ENCODE peak calls at places on chromosomes 1 and 21, in seven cellular contexts. One of them, this sample, is unnamed.

GRCh38 chr1:25617626-25618432 is 1.2 kb downstream of the MAN1C1 start:
- DNase-seq in H9: no peak
- DNase-seq in left colon: no peak
- DNase-seq in IMR-90: no peak
- DNase-seq in cardiac fibroblast: no peak
- DNase-seq in HT1080: no peak
- DNase-seq in ACHN: no peak
- DNase-seq in this sample: no peak

GRCh38 chr1:21673277-21673780 is 4.2 kb upstream of the RAP1GAP start:
- DNase-seq in left colon: no peak
- DNase-seq in cardiac fibroblast: peak; percentile 97
- DNase-seq in HT1080: no peak
- DNase-seq in H9: peak; percentile 31
- DNase-seq in IMR-90: peak; percentile 25
- DNase-seq in ACHN: no peak
- DNase-seq in this sample: no peak

GRCh38 chr1:65942476-65942875 is 149.8 kb downstream of the PDE4B start:
- DNase-seq in cardiac fibroblast: no peak
- DNase-seq in HT1080: no peak
- DNase-seq in IMR-90: no peak
- DNase-seq in left colon: no peak
- DNase-seq in ACHN: no peak
- DNase-seq in H9: no peak
- DNase-seq in this sample: no peak

GRCh38 chr1:223479718-223480425 is 86.7 kb downstream of the CCDC185 start:
- DNase-seq in HT1080: no peak
- DNase-seq in cardiac fibroblast: no peak
- DNase-seq in H9: peak; percentile 56
- DNase-seq in IMR-90: no peak
- DNase-seq in ACHN: no peak
- DNase-seq in left colon: no peak
- DNase-seq in this sample: no peak

GRCh38 chr1:75616436-75617433 is 5.8 kb upstream of the SLC44A5 start:
- DNase-seq in ACHN: no peak
- DNase-seq in HT1080: no peak
- DNase-seq in H9: peak; percentile 65
- DNase-seq in cardiac fibroblast: peak; percentile 36
- DNase-seq in left colon: no peak
- DNase-seq in IMR-90: peak; percentile 27
- DNase-seq in this sample: peak; percentile 8

GRCh38 chr1:229714964-229715603 is 89.0 kb downstream of the URB2 start:
- DNase-seq in H9: peak; percentile 57
- DNase-seq in ACHN: peak; percentile 23
- DNase-seq in IMR-90: peak; percentile 18
- DNase-seq in cardiac fibroblast: peak; percentile 20
- DNase-seq in left colon: no peak
- DNase-seq in HT1080: peak; percentile 55
- DNase-seq in this sample: peak; percentile 11

GRCh38 chr1:92990828-92991227 is 29.6 kb upstream of the DIPK1A start:
- DNase-seq in H9: no peak
- DNase-seq in cardiac fibroblast: no peak
- DNase-seq in ACHN: no peak
- DNase-seq in HT1080: no peak
- DNase-seq in IMR-90: no peak
- DNase-seq in left colon: no peak
- DNase-seq in this sample: no peak

GRCh38 chr1:14113841-14114567 is 414.0 kb downstream of the PRDM2 start:
- DNase-seq in cardiac fibroblast: peak; percentile 79
- DNase-seq in H9: peak; percentile 88
- DNase-seq in IMR-90: peak; percentile 13
- DNase-seq in left colon: no peak
- DNase-seq in ACHN: peak; percentile 67
- DNase-seq in HT1080: peak; percentile 12
- DNase-seq in this sample: peak; percentile 34

GRCh38 chr1:221487781-221488520 is 253.9 kb downstream of the DUSP10 start:
- DNase-seq in cardiac fibroblast: peak; percentile 22
- DNase-seq in left colon: no peak
- DNase-seq in H9: no peak
- DNase-seq in ACHN: peak; percentile 56
- DNase-seq in IMR-90: peak; percentile 89
- DNase-seq in HT1080: peak; percentile 62
- DNase-seq in this sample: peak; percentile 88

GRCh38 chr1:227451954-227452353 is 111.4 kb upstream of the ZNF678 start:
- DNase-seq in ACHN: no peak
- DNase-seq in cardiac fibroblast: no peak
- DNase-seq in IMR-90: no peak
- DNase-seq in HT1080: no peak
- DNase-seq in left colon: no peak
- DNase-seq in H9: no peak
- DNase-seq in this sample: no peak

GRCh38 chr1:186002426-186002825 is 268.2 kb downstream of the HMCN1 start:
- DNase-seq in HT1080: no peak
- DNase-seq in ACHN: no peak
- DNase-seq in left colon: no peak
- DNase-seq in H9: no peak
- DNase-seq in IMR-90: peak; percentile 6
- DNase-seq in cardiac fibroblast: peak; percentile 54
- DNase-seq in this sample: no peak

GRCh38 chr1:54845772-54846171 is 41.2 kb downstream of the DHCR24 start:
- DNase-seq in H9: no peak
- DNase-seq in HT1080: no peak
- DNase-seq in IMR-90: no peak
- DNase-seq in cardiac fibroblast: no peak
- DNase-seq in ACHN: no peak
- DNase-seq in left colon: no peak
- DNase-seq in this sample: no peak

GRCh38 chr1:187641463-187641862 is 812.7 kb downstream of the PLA2G4A start:
- DNase-seq in ACHN: no peak
- DNase-seq in H9: peak; percentile 62
- DNase-seq in left colon: no peak
- DNase-seq in IMR-90: no peak
- DNase-seq in HT1080: no peak
- DNase-seq in cardiac fibroblast: no peak
- DNase-seq in this sample: no peak

GRCh38 chr1:2554621-2555387 is 1.4 kb upstream of the TNFRSF14 start:
- DNase-seq in left colon: no peak
- DNase-seq in cardiac fibroblast: no peak
- DNase-seq in HT1080: no peak
- DNase-seq in ACHN: peak; percentile 32
- DNase-seq in H9: no peak
- DNase-seq in IMR-90: no peak
- DNase-seq in this sample: no peak

GRCh38 chr1:67682659-67683197 is 2.3 kb upstream of the GADD45A start:
- DNase-seq in H9: no peak
- DNase-seq in IMR-90: peak; percentile 94
- DNase-seq in cardiac fibroblast: peak; percentile 80
- DNase-seq in HT1080: peak; percentile 84
- DNase-seq in ACHN: peak; percentile 62
- DNase-seq in left colon: no peak
- DNase-seq in this sample: peak; percentile 82

GRCh38 chr21:38321568-38321967 is 64.8 kb downstream of the KCNJ15 start:
- DNase-seq in left colon: no peak
- DNase-seq in ACHN: no peak
- DNase-seq in HT1080: no peak
- DNase-seq in cardiac fibroblast: no peak
- DNase-seq in H9: no peak
- DNase-seq in IMR-90: no peak
- DNase-seq in this sample: no peak

GRCh38 chr1:1351511-1352427 is 2.6 kb upstream of the DVL1 start:
- DNase-seq in ACHN: no peak
- DNase-seq in H9: no peak
- DNase-seq in IMR-90: peak; percentile 38
- DNase-seq in left colon: no peak
- DNase-seq in cardiac fibroblast: peak; percentile 45
- DNase-seq in HT1080: no peak
- DNase-seq in this sample: no peak

GRCh38 chr1:65235867-65236805 is 73.2 kb upstream of the DNAJC6 start:
- DNase-seq in H9: no peak
- DNase-seq in HT1080: peak; percentile 53
- DNase-seq in IMR-90: peak; percentile 37
- DNase-seq in ACHN: peak; percentile 67
- DNase-seq in cardiac fibroblast: peak; percentile 74
- DNase-seq in left colon: no peak
- DNase-seq in this sample: peak; percentile 44

GRCh38 chr1:220189750-220190347 is 82.4 kb downstream of the RAB3GAP2 start:
- DNase-seq in ACHN: peak; percentile 55
- DNase-seq in cardiac fibroblast: peak; percentile 55
- DNase-seq in left colon: no peak
- DNase-seq in IMR-90: peak; percentile 37
- DNase-seq in HT1080: peak; percentile 7
- DNase-seq in H9: no peak
- DNase-seq in this sample: peak; percentile 11

GRCh38 chr1:16204634-16205332 is 7.7 kb downstream of the ARHGEF19 start:
- DNase-seq in HT1080: no peak
- DNase-seq in cardiac fibroblast: no peak
- DNase-seq in ACHN: peak; percentile 36
- DNase-seq in H9: peak; percentile 72
- DNase-seq in left colon: peak; percentile 48
- DNase-seq in IMR-90: no peak
- DNase-seq in this sample: no peak

GRCh38 chr1:39907532-39908453 is 6.1 kb upstream of the MYCL start:
- DNase-seq in H9: no peak
- DNase-seq in ACHN: no peak
- DNase-seq in cardiac fibroblast: no peak
- DNase-seq in left colon: no peak
- DNase-seq in IMR-90: no peak
- DNase-seq in HT1080: no peak
- DNase-seq in this sample: no peak

GRCh38 chr1:17155257-17155895 is 36.1 kb upstream of the PADI2 start:
- DNase-seq in HT1080: peak; percentile 42
- DNase-seq in H9: peak; percentile 10
- DNase-seq in left colon: no peak
- DNase-seq in cardiac fibroblast: peak; percentile 24
- DNase-seq in ACHN: peak; percentile 13
- DNase-seq in IMR-90: no peak
- DNase-seq in this sample: no peak

GRCh38 chr1:212486591-212486963 is 53.9 kb downstream of the NENF start:
- DNase-seq in cardiac fibroblast: no peak
- DNase-seq in ACHN: no peak
- DNase-seq in IMR-90: no peak
- DNase-seq in left colon: no peak
- DNase-seq in HT1080: no peak
- DNase-seq in H9: no peak
- DNase-seq in this sample: no peak

GRCh38 chr1:184388671-184389292 is 2.0 kb downstream of the C1orf21 start:
- DNase-seq in left colon: no peak
- DNase-seq in HT1080: no peak
- DNase-seq in cardiac fibroblast: no peak
- DNase-seq in H9: no peak
- DNase-seq in IMR-90: no peak
- DNase-seq in ACHN: no peak
- DNase-seq in this sample: no peak

GRCh38 chr1:56453016-56453721 is 126.2 kb downstream of the PLPP3 start:
- DNase-seq in left colon: no peak
- DNase-seq in ACHN: no peak
- DNase-seq in HT1080: no peak
- DNase-seq in H9: peak; percentile 49
- DNase-seq in IMR-90: no peak
- DNase-seq in cardiac fibroblast: no peak
- DNase-seq in this sample: no peak

GRCh38 chr1:156836041-156836654 is 19.5 kb upstream of the SH2D2A start:
- DNase-seq in left colon: no peak
- DNase-seq in cardiac fibroblast: no peak
- DNase-seq in HT1080: no peak
- DNase-seq in H9: no peak
- DNase-seq in ACHN: no peak
- DNase-seq in IMR-90: no peak
- DNase-seq in this sample: no peak

GRCh38 chr1:30446508-30446907 is 276.9 kb downstream of the MATN1 start:
- DNase-seq in left colon: no peak
- DNase-seq in IMR-90: no peak
- DNase-seq in HT1080: no peak
- DNase-seq in H9: peak; percentile 21
- DNase-seq in cardiac fibroblast: no peak
- DNase-seq in ACHN: no peak
- DNase-seq in this sample: no peak

GRCh38 chr1:201313086-201313485 is 29.8 kb downstream of the PKP1 start:
- DNase-seq in HT1080: no peak
- DNase-seq in cardiac fibroblast: no peak
- DNase-seq in H9: no peak
- DNase-seq in IMR-90: no peak
- DNase-seq in ACHN: no peak
- DNase-seq in left colon: no peak
- DNase-seq in this sample: no peak

GRCh38 chr1:175874081-175874480 is 130.7 kb upstream of the TNR start:
- DNase-seq in IMR-90: no peak
- DNase-seq in cardiac fibroblast: no peak
- DNase-seq in ACHN: no peak
- DNase-seq in HT1080: no peak
- DNase-seq in left colon: no peak
- DNase-seq in H9: no peak
- DNase-seq in this sample: no peak

GRCh38 chr1:170326221-170326620 is 180.5 kb downstream of the NTMT2 start:
- DNase-seq in IMR-90: no peak
- DNase-seq in ACHN: no peak
- DNase-seq in H9: no peak
- DNase-seq in HT1080: no peak
- DNase-seq in cardiac fibroblast: no peak
- DNase-seq in left colon: no peak
- DNase-seq in this sample: no peak

GRCh38 chr1:39720094-39720999 is 18.3 kb upstream of the PPIE start:
- DNase-seq in left colon: no peak
- DNase-seq in IMR-90: peak; percentile 66
- DNase-seq in ACHN: peak; percentile 60
- DNase-seq in HT1080: peak; percentile 55
- DNase-seq in H9: no peak
- DNase-seq in cardiac fibroblast: peak; percentile 78
- DNase-seq in this sample: peak; percentile 51

GRCh38 chr1:74673351-74674111 is at the start of gene ERICH3:
- DNase-seq in IMR-90: no peak
- DNase-seq in ACHN: no peak
- DNase-seq in cardiac fibroblast: peak; percentile 5
- DNase-seq in H9: peak; percentile 40
- DNase-seq in left colon: no peak
- DNase-seq in HT1080: no peak
- DNase-seq in this sample: no peak

GRCh38 chr1:64955093-64956066 is 11.0 kb downstream of the JAK1 start:
- DNase-seq in ACHN: no peak
- DNase-seq in HT1080: no peak
- DNase-seq in left colon: peak; percentile 48
- DNase-seq in cardiac fibroblast: no peak
- DNase-seq in IMR-90: no peak
- DNase-seq in H9: peak; percentile 41
- DNase-seq in this sample: no peak

GRCh38 chr1:28955930-28956552 is 41.7 kb downstream of the EPB41 start:
- DNase-seq in HT1080: peak; percentile 40
- DNase-seq in H9: no peak
- DNase-seq in left colon: no peak
- DNase-seq in cardiac fibroblast: no peak
- DNase-seq in IMR-90: peak; percentile 47
- DNase-seq in ACHN: no peak
- DNase-seq in this sample: no peak

GRCh38 chr1:54679706-54680105 is 36.0 kb upstream of the TTC4 start:
- DNase-seq in cardiac fibroblast: no peak
- DNase-seq in HT1080: no peak
- DNase-seq in IMR-90: no peak
- DNase-seq in left colon: no peak
- DNase-seq in H9: no peak
- DNase-seq in ACHN: no peak
- DNase-seq in this sample: no peak

GRCh38 chr1:6794164-6794563 is 8.9 kb downstream of the CAMTA1 start:
- DNase-seq in IMR-90: peak; percentile 74
- DNase-seq in ACHN: peak; percentile 52
- DNase-seq in left colon: no peak
- DNase-seq in cardiac fibroblast: peak; percentile 60
- DNase-seq in HT1080: no peak
- DNase-seq in H9: no peak
- DNase-seq in this sample: no peak

This sample was measured in Caki2.